ENCODE peak calls at places on chromosomes 5 and 9, in six cellular contexts. One of them, this sample, is unnamed.

GRCh38 chr9:129649726-129650679 is 8.1 kb upstream of the ASB6 start:
- DNase-seq in IMR-90: no peak
- DNase-seq in HepG2: no peak
- DNase-seq in H1: no peak
- DNase-seq in GM12878: no peak
- DNase-seq in K562: no peak
- DNase-seq in this sample: no peak

GRCh38 chr9:109297899-109298298 is 23.0 kb downstream of the EPB41L4B start:
- DNase-seq in GM12878: no peak
- DNase-seq in K562: no peak
- DNase-seq in H1: no peak
- DNase-seq in HepG2: no peak
- DNase-seq in IMR-90: peak
- DNase-seq in this sample: no peak

GRCh38 chr9:128105538-128106175 is 21.9 kb downstream of the PTGES2 start:
- DNase-seq in GM12878: no peak
- DNase-seq in IMR-90: no peak
- DNase-seq in HepG2: no peak
- DNase-seq in H1: no peak
- DNase-seq in K562: no peak
- DNase-seq in this sample: no peak

GRCh38 chr9:109640232-109641078 is 139.5 kb upstream of the PALM2AKAP2 start:
- DNase-seq in HepG2: no peak
- DNase-seq in H1: peak
- DNase-seq in GM12878: no peak
- DNase-seq in K562: no peak
- DNase-seq in IMR-90: peak
- DNase-seq in this sample: no peak

GRCh38 chr9:129309906-129310305 is 131.8 kb upstream of the IER5L start:
- DNase-seq in H1: no peak
- DNase-seq in K562: no peak
- DNase-seq in IMR-90: no peak
- DNase-seq in GM12878: no peak
- DNase-seq in HepG2: no peak
- DNase-seq in this sample: no peak

GRCh38 chr9:87876708-87877107 is 6.0 kb upstream of the SPATA31E1 start:
- DNase-seq in H1: no peak
- DNase-seq in K562: no peak
- DNase-seq in HepG2: no peak
- DNase-seq in GM12878: no peak
- DNase-seq in IMR-90: no peak
- DNase-seq in this sample: no peak

GRCh38 chr5:150399158-150400019 is 13.3 kb downstream of the CD74 start:
- DNase-seq in K562: no peak
- DNase-seq in H1: no peak
- DNase-seq in IMR-90: peak
- DNase-seq in GM12878: no peak
- DNase-seq in HepG2: no peak
- DNase-seq in this sample: no peak

GRCh38 chr5:171309276-171309525 is 153 bp downstream of the TLX3 start:
- DNase-seq in H1: peak
- DNase-seq in GM12878: no peak
- DNase-seq in IMR-90: no peak
- DNase-seq in HepG2: no peak
- DNase-seq in K562: no peak
- DNase-seq in this sample: no peak

GRCh38 chr5:35651002-35651756 is 33.5 kb downstream of the SPEF2 start:
- DNase-seq in K562: peak
- DNase-seq in GM12878: no peak
- DNase-seq in IMR-90: peak
- DNase-seq in HepG2: peak
- DNase-seq in H1: peak
- DNase-seq in this sample: peak

GRCh38 chr9:84991506-84991855 is 322.0 kb downstream of the NTRK2 start:
- DNase-seq in K562: no peak
- DNase-seq in H1: no peak
- DNase-seq in GM12878: no peak
- DNase-seq in HepG2: no peak
- DNase-seq in IMR-90: no peak
- DNase-seq in this sample: no peak

GRCh38 chr9:20929276-20929675 is 102.2 kb downstream of the HACD4 start:
- DNase-seq in HepG2: no peak
- DNase-seq in GM12878: no peak
- DNase-seq in IMR-90: no peak
- DNase-seq in K562: no peak
- DNase-seq in H1: no peak
- DNase-seq in this sample: no peak

GRCh38 chr9:20243866-20244647 is 378.2 kb downstream of the MLLT3 start:
- DNase-seq in K562: no peak
- DNase-seq in GM12878: no peak
- DNase-seq in IMR-90: no peak
- DNase-seq in HepG2: no peak
- DNase-seq in H1: no peak
- DNase-seq in this sample: no peak

GRCh38 chr5:132386644-132387286 is 17.3 kb downstream of the SLC22A5 start:
- DNase-seq in H1: peak
- DNase-seq in K562: peak
- DNase-seq in GM12878: peak
- DNase-seq in IMR-90: peak
- DNase-seq in HepG2: peak
- DNase-seq in this sample: peak

GRCh38 chr9:95165004-95165403 is 152.5 kb downstream of the FANCC start:
- DNase-seq in H1: no peak
- DNase-seq in IMR-90: no peak
- DNase-seq in HepG2: no peak
- DNase-seq in GM12878: no peak
- DNase-seq in K562: no peak
- DNase-seq in this sample: no peak

GRCh38 chr5:74641014-74641777 is 668 bp upstream of the ENC1 start:
- DNase-seq in K562: peak
- DNase-seq in H1: peak
- DNase-seq in IMR-90: peak
- DNase-seq in HepG2: peak
- DNase-seq in GM12878: no peak
- DNase-seq in this sample: peak

GRCh38 chr5:173315495-173316352 is 12.5 kb downstream of the STC2 start:
- DNase-seq in IMR-90: peak
- DNase-seq in GM12878: no peak
- DNase-seq in H1: no peak
- DNase-seq in K562: peak
- DNase-seq in HepG2: no peak
- DNase-seq in this sample: no peak

GRCh38 chr5:160635046-160635445 is 213.4 kb downstream of the PTTG1 start:
- DNase-seq in H1: no peak
- DNase-seq in K562: no peak
- DNase-seq in GM12878: no peak
- DNase-seq in HepG2: peak
- DNase-seq in IMR-90: no peak
- DNase-seq in this sample: no peak

GRCh38 chr5:90932052-90932699 is 373.6 kb downstream of the ADGRV1 start:
- DNase-seq in HepG2: peak
- DNase-seq in K562: peak
- DNase-seq in H1: no peak
- DNase-seq in IMR-90: peak
- DNase-seq in GM12878: peak
- DNase-seq in this sample: peak

GRCh38 chr9:88477300-88477751 is 57.7 kb upstream of the NXNL2 start:
- DNase-seq in K562: no peak
- DNase-seq in HepG2: no peak
- DNase-seq in H1: no peak
- DNase-seq in IMR-90: peak
- DNase-seq in GM12878: peak
- DNase-seq in this sample: no peak

GRCh38 chr5:89265511-89266169 is 382.7 kb upstream of the MEF2C start:
- DNase-seq in H1: no peak
- DNase-seq in GM12878: no peak
- DNase-seq in HepG2: no peak
- DNase-seq in K562: no peak
- DNase-seq in IMR-90: peak
- DNase-seq in this sample: no peak

GRCh38 chr9:105993051-105993854 is 298.9 kb downstream of the TMEM38B start:
- DNase-seq in H1: no peak
- DNase-seq in K562: no peak
- DNase-seq in IMR-90: no peak
- DNase-seq in HepG2: no peak
- DNase-seq in GM12878: no peak
- DNase-seq in this sample: no peak

GRCh38 chr5:132354828-132355765 is 14.4 kb upstream of the SLC22A5 start:
- DNase-seq in IMR-90: no peak
- DNase-seq in H1: no peak
- DNase-seq in GM12878: no peak
- DNase-seq in HepG2: no peak
- DNase-seq in K562: no peak
- DNase-seq in this sample: no peak

GRCh38 chr9:137030528-137030927 is 1.4 kb downstream of the FUT7 start:
- DNase-seq in H1: no peak
- DNase-seq in HepG2: no peak
- DNase-seq in IMR-90: no peak
- DNase-seq in GM12878: peak
- DNase-seq in K562: no peak
- DNase-seq in this sample: no peak

GRCh38 chr5:80860934-80861613 is 99.1 kb upstream of the RASGRF2 start:
- DNase-seq in IMR-90: peak
- DNase-seq in GM12878: no peak
- DNase-seq in HepG2: no peak
- DNase-seq in H1: no peak
- DNase-seq in K562: no peak
- DNase-seq in this sample: no peak

GRCh38 chr5:96743065-96743768 is 64.5 kb downstream of the ERAP1 start:
- DNase-seq in GM12878: no peak
- DNase-seq in HepG2: no peak
- DNase-seq in K562: peak
- DNase-seq in IMR-90: peak
- DNase-seq in H1: no peak
- DNase-seq in this sample: no peak

GRCh38 chr9:23496827-23497226 is 329.2 kb downstream of the ELAVL2 start:
- DNase-seq in HepG2: no peak
- DNase-seq in K562: no peak
- DNase-seq in H1: no peak
- DNase-seq in IMR-90: no peak
- DNase-seq in GM12878: no peak
- DNase-seq in this sample: no peak

GRCh38 chr5:97628011-97628410 is 445.0 kb upstream of the RIOK2 start:
- DNase-seq in H1: no peak
- DNase-seq in GM12878: no peak
- DNase-seq in IMR-90: peak
- DNase-seq in K562: no peak
- DNase-seq in HepG2: no peak
- DNase-seq in this sample: no peak

DNA sequence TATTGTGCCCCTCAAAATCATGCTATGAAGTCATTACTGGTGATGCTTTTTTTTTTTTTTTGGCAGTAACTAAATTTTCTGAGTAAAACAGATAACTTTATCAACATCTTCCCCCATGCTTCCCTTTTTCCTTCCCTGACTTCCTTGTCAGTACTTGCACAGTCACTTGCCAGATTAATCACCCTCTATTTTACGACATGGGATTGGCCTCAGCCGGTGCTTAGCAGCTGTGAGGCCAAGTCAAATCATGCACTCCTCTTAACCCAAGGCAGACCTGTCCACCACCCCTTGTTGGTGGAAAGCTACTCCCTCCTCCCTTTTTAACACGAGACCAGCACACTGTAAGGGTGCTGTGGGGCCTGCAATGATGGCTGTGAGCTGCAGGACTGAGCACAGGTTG is 118.0 kb upstream of the OTULINL start:
- DNase-seq in K562: peak
- DNase-seq in GM12878: no peak
- DNase-seq in HepG2: no peak
- DNase-seq in H1: no peak
- DNase-seq in IMR-90: peak
- DNase-seq in this sample: no peak
- TF ChIP-seq CEBPB in K562: no peak
- TF ChIP-seq CEBPB in GM12878: no peak
- TF ChIP-seq CEBPB in HepG2: no peak
- TF ChIP-seq CEBPB in H1: no peak
- TF ChIP-seq CEBPB in IMR-90: no peak
- TF ChIP-seq CEBPB in this sample: no peak

GRCh38 chr5:147935032-147935431 is 28.7 kb upstream of the C5orf46 start:
- DNase-seq in K562: peak
- DNase-seq in GM12878: no peak
- DNase-seq in HepG2: peak
- DNase-seq in IMR-90: peak
- DNase-seq in H1: no peak
- DNase-seq in this sample: peak

GRCh38 chr5:147939431-147940114 is 33.2 kb upstream of the C5orf46 start:
- DNase-seq in HepG2: no peak
- DNase-seq in GM12878: no peak
- DNase-seq in IMR-90: no peak
- DNase-seq in K562: no peak
- DNase-seq in H1: no peak
- DNase-seq in this sample: no peak
- H2AFZ ChIP-seq in HepG2: no peak
- H2AFZ ChIP-seq in GM12878: no peak
- H2AFZ ChIP-seq in IMR-90: no peak
- H2AFZ ChIP-seq in K562: no peak
- H2AFZ ChIP-seq in H1: peak
- H2AFZ ChIP-seq in this sample: no peak

GRCh38 chr9:75378036-75378435 is 289.7 kb downstream of the OSTF1 start:
- DNase-seq in K562: no peak
- DNase-seq in H1: no peak
- DNase-seq in GM12878: no peak
- DNase-seq in HepG2: no peak
- DNase-seq in IMR-90: no peak
- DNase-seq in this sample: no peak
- TF ChIP-seq CEBPB in K562: no peak
- TF ChIP-seq CEBPB in H1: no peak
- TF ChIP-seq CEBPB in GM12878: no peak
- TF ChIP-seq CEBPB in HepG2: no peak
- TF ChIP-seq CEBPB in IMR-90: no peak
- TF ChIP-seq CEBPB in this sample: no peak

GRCh38 chr5:146427619-146427997 is 19.5 kb upstream of the TCERG1 start:
- DNase-seq in H1: no peak
- DNase-seq in HepG2: no peak
- DNase-seq in IMR-90: no peak
- DNase-seq in K562: no peak
- DNase-seq in GM12878: no peak
- DNase-seq in this sample: no peak
- H2AFZ ChIP-seq in H1: no peak
- H2AFZ ChIP-seq in HepG2: no peak
- H2AFZ ChIP-seq in IMR-90: no peak
- H2AFZ ChIP-seq in K562: no peak
- H2AFZ ChIP-seq in GM12878: no peak
- H2AFZ ChIP-seq in this sample: peak

GRCh38 chr9:126532951-126533910 is 80.5 kb upstream of the LMX1B start:
- DNase-seq in H1: no peak
- DNase-seq in HepG2: no peak
- DNase-seq in K562: no peak
- DNase-seq in IMR-90: no peak
- DNase-seq in GM12878: no peak
- DNase-seq in this sample: no peak
- TF ChIP-seq CEBPB in H1: no peak
- TF ChIP-seq CEBPB in HepG2: no peak
- TF ChIP-seq CEBPB in K562: no peak
- TF ChIP-seq CEBPB in IMR-90: no peak
- TF ChIP-seq CEBPB in GM12878: no peak
- TF ChIP-seq CEBPB in this sample: no peak